ENCODE peak calls at places on chromosomes 13 and 19, in ten cellular contexts. One of them, this sample, is unnamed.

GRCh38 chr13:113876341-113877148 is 12.7 kb upstream of the GAS6 start:
- DNase-seq in T-helper 2 cell: no peak
- DNase-seq in GM06990: no peak
- DNase-seq in iPS-NIHi11: no peak
- DNase-seq in right cardiac atrium: no peak
- DNase-seq in upper lobe of left lung: no peak
- DNase-seq in neural crest cell: no peak
- DNase-seq in omental fat pad: no peak
- DNase-seq in AG20443: no peak
- DNase-seq in psoas muscle: no peak
- DNase-seq in this sample: no peak

GRCh38 chr13:75139291-75139690 is 342.7 kb downstream of the TBC1D4 start:
- DNase-seq in neural crest cell: no peak
- DNase-seq in T-helper 2 cell: no peak
- DNase-seq in omental fat pad: no peak
- DNase-seq in AG20443: no peak
- DNase-seq in GM06990: no peak
- DNase-seq in psoas muscle: no peak
- DNase-seq in upper lobe of left lung: no peak
- DNase-seq in iPS-NIHi11: no peak
- DNase-seq in right cardiac atrium: no peak
- DNase-seq in this sample: no peak

GRCh38 chr19:46082728-46083050 is 41.8 kb downstream of the IGFL3 start:
- DNase-seq in AG20443: no peak
- DNase-seq in upper lobe of left lung: no peak
- DNase-seq in omental fat pad: no peak
- DNase-seq in psoas muscle: no peak
- DNase-seq in iPS-NIHi11: no peak
- DNase-seq in GM06990: no peak
- DNase-seq in right cardiac atrium: no peak
- DNase-seq in T-helper 2 cell: no peak
- DNase-seq in neural crest cell: no peak
- DNase-seq in this sample: no peak

GRCh38 chr13:60162096-60162495 is 1.6 kb downstream of the DIAPH3 start:
- DNase-seq in AG20443: no peak
- DNase-seq in neural crest cell: no peak
- DNase-seq in omental fat pad: no peak
- DNase-seq in GM06990: no peak
- DNase-seq in upper lobe of left lung: no peak
- DNase-seq in right cardiac atrium: no peak
- DNase-seq in psoas muscle: no peak
- DNase-seq in T-helper 2 cell: no peak
- DNase-seq in iPS-NIHi11: no peak
- DNase-seq in this sample: no peak

GRCh38 chr13:96075953-96076543 is 13.9 kb upstream of the HS6ST3 start:
- DNase-seq in right cardiac atrium: no peak
- DNase-seq in omental fat pad: no peak
- DNase-seq in AG20443: peak
- DNase-seq in upper lobe of left lung: no peak
- DNase-seq in iPS-NIHi11: peak
- DNase-seq in psoas muscle: no peak
- DNase-seq in neural crest cell: no peak
- DNase-seq in T-helper 2 cell: no peak
- DNase-seq in GM06990: no peak
- DNase-seq in this sample: no peak

GRCh38 chr13:98784666-98785065 is 32.2 kb upstream of the SLC15A1 start:
- DNase-seq in AG20443: no peak
- DNase-seq in GM06990: no peak
- DNase-seq in iPS-NIHi11: no peak
- DNase-seq in upper lobe of left lung: no peak
- DNase-seq in neural crest cell: no peak
- DNase-seq in psoas muscle: no peak
- DNase-seq in T-helper 2 cell: no peak
- DNase-seq in omental fat pad: no peak
- DNase-seq in right cardiac atrium: no peak
- DNase-seq in this sample: no peak

GRCh38 chr13:28140433-28141125 is 2.2 kb downstream of the PAN3 start:
- DNase-seq in T-helper 2 cell: no peak
- DNase-seq in iPS-NIHi11: no peak
- DNase-seq in omental fat pad: no peak
- DNase-seq in psoas muscle: no peak
- DNase-seq in neural crest cell: no peak
- DNase-seq in AG20443: no peak
- DNase-seq in upper lobe of left lung: no peak
- DNase-seq in GM06990: no peak
- DNase-seq in right cardiac atrium: no peak
- DNase-seq in this sample: no peak

GRCh38 chr19:15108145-15108844 is 1.1 kb downstream of the SYDE1 start:
- DNase-seq in neural crest cell: no peak
- DNase-seq in AG20443: no peak
- DNase-seq in GM06990: no peak
- DNase-seq in psoas muscle: peak
- DNase-seq in iPS-NIHi11: no peak
- DNase-seq in omental fat pad: no peak
- DNase-seq in upper lobe of left lung: no peak
- DNase-seq in right cardiac atrium: no peak
- DNase-seq in T-helper 2 cell: no peak
- DNase-seq in this sample: no peak